ENCODE peak calls at places on chromosomes 3 and 15, in ten cellular contexts. J is A172; Q is NCI-H774; P is stimulated activated CD4-positive, alpha-beta T cell treated with anti-CD3 and anti-CD28 coated beads, TNF-alpha, amount 100 ng/mL, for 1 hour; I is GM18507; M is progenitor cell of endocrine pancreas; B is EL; Z is epithelial cell of esophagus; X is activated naive CD4-positive, alpha-beta T cell treated with anti-CD3 and anti-CD28 coated beads, Interleukin-2, amount 10 ng/mL, durations not matched to agents 7 days and 5 days; E is NCI-H748 treated with DMSO at 0.1 percent for 48 hours. R is an unnamed sample.

GRCh38 chr3:122301063-122301462 is 24.0 kb upstream of the CSTA start:
- DNase-seq in X (no peak), E (no peak), Q (no peak), I (no peak), B (no peak), M (no peak), P (no peak), Z (no peak), J (no peak), R (no peak)

GRCh38 chr15:39553947-39554731 is 26.7 kb upstream of the THBS1 start:
- DNase-seq in E (no peak), Q (peak), M (no peak), I (no peak), P (no peak), J (no peak), Z (no peak), X (no peak), B (no peak), R (no peak)

GRCh38 chr3:71061581-71061980 is 521.9 kb downstream of the FOXP1 start:
- DNase-seq in I (no peak), Q (no peak), P (no peak), M (no peak), E (peak), J (no peak), X (no peak), B (no peak), Z (no peak), R (no peak)

GRCh38 chr15:40242671-40243070 is 3.8 kb downstream of the PAK6 start:
- DNase-seq in Z (no peak), Q (no peak), I (no peak), J (no peak), P (no peak), B (no peak), X (no peak), M (no peak), E (no peak), R (no peak)

GRCh38 chr3:111210866-111211564 is 139.4 kb downstream of the NECTIN3 start:
- DNase-seq in J (no peak), E (no peak), P (no peak), Z (no peak), X (no peak), I (no peak), Q (no peak), M (no peak), B (no peak), R (no peak)

GRCh38 chr15:91099616-91100560 is at the start of gene SV2B:
- DNase-seq in Q (peak), M (peak), P (no peak), E (peak), B (peak), X (peak), I (no peak), Z (peak), J (no peak), R (peak)

GRCh38 chr3:46737320-46737719 is 19.7 kb upstream of the PRSS50 start:
- DNase-seq in E (no peak), I (no peak), P (no peak), X (no peak), B (no peak), Z (no peak), J (no peak), Q (no peak), M (no peak), R (no peak)

GRCh38 chr3:50617096-50617791 is at the start of gene MAPKAPK3:
- DNase-seq in J (no peak), E (peak), Z (peak), Q (no peak), X (no peak), M (no peak), I (no peak), P (no peak), B (peak), R (no peak)

GRCh38 chr15:85825719-85826118 is 31.0 kb upstream of the KLHL25 start:
- DNase-seq in X (no peak), E (no peak), M (no peak), Q (peak), Z (peak), P (no peak), J (no peak), I (no peak), B (no peak), R (no peak)

GRCh38 chr15:99017322-99017701 is 9.7 kb upstream of the PGPEP1L start:
- DNase-seq in P (no peak), B (no peak), Q (no peak), X (no peak), Z (no peak), M (no peak), I (no peak), E (no peak), J (no peak), R (no peak)

GRCh38 chr3:156551261-156551660 is 3.7 kb downstream of the SSR3 start:
- DNase-seq in J (peak), Z (peak), E (no peak), M (no peak), Q (no peak), I (no peak), B (peak), X (no peak), P (no peak), R (no peak)

GRCh38 chr3:23341147-23341838 is 138.2 kb downstream of the UBE2E2 start:
- DNase-seq in Z (no peak), X (no peak), P (no peak), M (no peak), J (no peak), I (no peak), E (no peak), Q (no peak), B (no peak), R (no peak)

GRCh38 chr3:72567976-72568560 is 280.2 kb downstream of the SHQ1 start:
- DNase-seq in P (no peak), Z (no peak), B (no peak), J (no peak), E (no peak), X (no peak), M (no peak), I (no peak), Q (no peak), R (no peak)

GRCh38 chr3:71097557-71097956 is 486.0 kb downstream of the FOXP1 start:
- DNase-seq in X (no peak), B (no peak), I (no peak), P (no peak), E (no peak), Z (no peak), J (no peak), M (no peak), Q (no peak), R (no peak)

GRCh38 chr3:122356402-122356801 is 26.6 kb downstream of the MIX23 start:
- DNase-seq in E (peak), B (peak), Z (peak), J (peak), M (no peak), Q (peak), P (no peak), X (peak), I (no peak), R (no peak)

GRCh38 chr15:90028376-90028775 is 27.3 kb downstream of the ZNF710 start:
- DNase-seq in J (no peak), E (no peak), M (no peak), I (no peak), Q (no peak), P (no peak), Z (no peak), X (no peak), B (no peak), R (no peak)

GRCh38 chr3:37544869-37545352 is 316.8 kb upstream of the CTDSPL start:
- DNase-seq in I (no peak), E (no peak), J (no peak), Z (no peak), P (no peak), X (no peak), M (no peak), Q (no peak), B (no peak), R (no peak)

GRCh38 chr15:74385442-74386132 is 18.1 kb upstream of the CYP11A1 start:
- DNase-seq in I (no peak), P (no peak), Z (no peak), B (no peak), E (no peak), J (no peak), M (no peak), X (no peak), Q (no peak), R (no peak)

GRCh38 chr3:25843332-25843731 is 53.4 kb downstream of the OXSM start:
- DNase-seq in Q (no peak), I (no peak), B (no peak), E (no peak), J (no peak), X (no peak), Z (peak), P (no peak), M (no peak), R (no peak)

GRCh38 chr3:197858598-197858997 is 67.5 kb downstream of the LRCH3 start:
- DNase-seq in B (no peak), P (no peak), Z (no peak), I (no peak), J (no peak), X (no peak), M (no peak), E (no peak), Q (no peak), R (no peak)

GRCh38 chr3:136291302-136291701 is 41.2 kb downstream of the PCCB start:
- DNase-seq in X (no peak), Q (no peak), E (no peak), B (no peak), J (no peak), Z (no peak), P (no peak), I (no peak), M (no peak), R (no peak)

GRCh38 chr3:183745300-183746098 is 47.9 kb downstream of the YEATS2 start:
- DNase-seq in B (peak), M (no peak), X (no peak), I (no peak), E (no peak), Q (no peak), J (peak), P (no peak), Z (no peak), R (no peak)

GRCh38 chr3:21613372-21614070 is 137.5 kb downstream of the ZNF385D start:
- DNase-seq in E (no peak), X (no peak), I (no peak), Z (no peak), P (no peak), Q (no peak), J (no peak), B (no peak), M (no peak), R (no peak)

GRCh38 chr3:197261164-197261509 is 37.3 kb downstream of the DLG1 start:
- DNase-seq in B (no peak), M (no peak), P (no peak), J (no peak), Z (no peak), E (no peak), I (no peak), X (no peak), Q (no peak), R (no peak)

R was measured in mesothelial cell of epicardium.